ENCODE peak calls at places on chromosomes 1 and 21, in five cellular contexts. One of them, this sample, is unnamed. For H3K36me3, the result is how much of the 10 kb centered on the place peaks cover.

GRCh38 chr1:84409888-84410287 is 11.6 kb downstream of the DNASE2B start:
- DNase-seq in colonic mucosa: no peak
- DNase-seq in upper lobe of right lung: no peak
- DNase-seq in mesendoderm: no peak
- DNase-seq in H1: no peak
- DNase-seq in this sample: no peak

GRCh38 chr1:19153169-19153568 is 56.9 kb downstream of the UBR4 start:
- DNase-seq in upper lobe of right lung: no peak
- DNase-seq in H1: no peak
- DNase-seq in colonic mucosa: no peak
- DNase-seq in mesendoderm: peak
- DNase-seq in this sample: no peak

GRCh38 chr1:75791022-75791421 is 5.0 kb downstream of the RABGGTB start:
- DNase-seq in upper lobe of right lung: no peak
- DNase-seq in H1: no peak
- DNase-seq in mesendoderm: no peak
- DNase-seq in colonic mucosa: no peak
- DNase-seq in this sample: no peak

GRCh38 chr1:101438359-101438758 is 201.5 kb downstream of the S1PR1 start:
- DNase-seq in mesendoderm: peak
- DNase-seq in upper lobe of right lung: no peak
- DNase-seq in H1: no peak
- DNase-seq in colonic mucosa: no peak
- DNase-seq in this sample: no peak

GRCh38 chr1:5896706-5897105 is 95.5 kb downstream of the NPHP4 start:
- DNase-seq in mesendoderm: peak
- DNase-seq in upper lobe of right lung: no peak
- DNase-seq in H1: no peak
- DNase-seq in colonic mucosa: no peak
- DNase-seq in this sample: no peak

GRCh38 chr1:44316231-44316759 is 38.8 kb downstream of the ERI3 start:
- DNase-seq in H1: no peak
- DNase-seq in upper lobe of right lung: no peak
- DNase-seq in colonic mucosa: no peak
- DNase-seq in mesendoderm: peak
- DNase-seq in this sample: no peak

GRCh38 chr1:100361249-100362089 is 9.2 kb downstream of the CDC14A start:
- DNase-seq in upper lobe of right lung: no peak
- DNase-seq in mesendoderm: no peak
- DNase-seq in colonic mucosa: no peak
- DNase-seq in H1: no peak
- DNase-seq in this sample: no peak

GRCh38 chr1:168421399-168422004 is 122.3 kb downstream of the XCL2 start:
- DNase-seq in upper lobe of right lung: no peak
- DNase-seq in mesendoderm: no peak
- DNase-seq in H1: no peak
- DNase-seq in colonic mucosa: no peak
- DNase-seq in this sample: no peak

GRCh38 chr1:82733645-82734044 is 932.9 kb downstream of the ADGRL2 start:
- DNase-seq in mesendoderm: no peak
- DNase-seq in H1: no peak
- DNase-seq in colonic mucosa: no peak
- DNase-seq in upper lobe of right lung: no peak
- DNase-seq in this sample: no peak

GRCh38 chr1:223709598-223709997 is 2.7 kb upstream of the CAPN2 start:
- DNase-seq in mesendoderm: no peak
- DNase-seq in colonic mucosa: no peak
- DNase-seq in upper lobe of right lung: no peak
- DNase-seq in H1: no peak
- DNase-seq in this sample: no peak

GRCh38 chr1:63819795-63820194 is 46.0 kb downstream of the ROR1 start:
- DNase-seq in H1: no peak
- DNase-seq in colonic mucosa: no peak
- DNase-seq in mesendoderm: no peak
- DNase-seq in upper lobe of right lung: no peak
- DNase-seq in this sample: no peak

GRCh38 chr21:24988941-24989340 is 618.3 kb downstream of the MRPL39 start:
- DNase-seq in upper lobe of right lung: no peak
- DNase-seq in mesendoderm: no peak
- DNase-seq in colonic mucosa: no peak
- DNase-seq in H1: no peak
- DNase-seq in this sample: no peak

GRCh38 chr1:2971146-2971501 is 50.1 kb upstream of the ACTRT2 start:
- DNase-seq in mesendoderm: no peak
- DNase-seq in H1: no peak
- DNase-seq in upper lobe of right lung: peak
- DNase-seq in colonic mucosa: no peak
- DNase-seq in this sample: no peak

GRCh38 chr1:91545506-91546300 is 45.1 kb downstream of the CDC7 start:
- DNase-seq in mesendoderm: no peak
- DNase-seq in upper lobe of right lung: no peak
- DNase-seq in colonic mucosa: no peak
- DNase-seq in H1: no peak
- DNase-seq in this sample: no peak

GRCh38 chr1:180237850-180238476 is 7.9 kb downstream of the LHX4 start:
- DNase-seq in H1: no peak
- DNase-seq in mesendoderm: no peak
- DNase-seq in upper lobe of right lung: no peak
- DNase-seq in colonic mucosa: no peak
- DNase-seq in this sample: no peak

GRCh38 chr1:91549041-91549735 is 48.5 kb downstream of the CDC7 start:
- DNase-seq in upper lobe of right lung: no peak
- DNase-seq in mesendoderm: no peak
- DNase-seq in colonic mucosa: no peak
- DNase-seq in H1: no peak
- DNase-seq in this sample: no peak

GRCh38 chr1:7513081-7513480 is 258.0 kb upstream of the VAMP3 start:
- DNase-seq in upper lobe of right lung: no peak
- DNase-seq in mesendoderm: no peak
- DNase-seq in H1: no peak
- DNase-seq in colonic mucosa: no peak
- DNase-seq in this sample: no peak

GRCh38 chr1:116168277-116169032 is 57.3 kb downstream of the MAB21L3 start:
- DNase-seq in mesendoderm: peak
- DNase-seq in colonic mucosa: peak
- DNase-seq in H1: peak
- DNase-seq in upper lobe of right lung: peak
- DNase-seq in this sample: peak

GRCh38 chr21:28986677-28987076 is 6.0 kb downstream of the LTN1 start:
- DNase-seq in H1: no peak
- DNase-seq in upper lobe of right lung: no peak
- DNase-seq in mesendoderm: no peak
- DNase-seq in colonic mucosa: no peak
- DNase-seq in this sample: no peak

GRCh38 chr1:52553372-52554266 is 727 bp upstream of the TUT4 start:
- DNase-seq in upper lobe of right lung: peak
- DNase-seq in colonic mucosa: peak
- DNase-seq in H1: peak
- DNase-seq in mesendoderm: peak
- DNase-seq in this sample: no peak

GRCh38 chr1:160400646-160401486 is 502 bp downstream of the VANGL2 start:
- DNase-seq in colonic mucosa: peak
- DNase-seq in mesendoderm: no peak
- DNase-seq in upper lobe of right lung: no peak
- DNase-seq in H1: peak
- DNase-seq in this sample: no peak

GRCh38 chr1:218828125-218828650 is 345.5 kb upstream of the LYPLAL1 start:
- DNase-seq in mesendoderm: peak
- DNase-seq in upper lobe of right lung: no peak
- DNase-seq in H1: no peak
- DNase-seq in colonic mucosa: no peak
- DNase-seq in this sample: no peak

GRCh38 chr1:217048104-217048707 is 325.0 kb upstream of the ESRRG start:
- DNase-seq in upper lobe of right lung: no peak
- DNase-seq in mesendoderm: peak
- DNase-seq in colonic mucosa: no peak
- DNase-seq in H1: peak
- DNase-seq in this sample: peak

GRCh38 chr1:201430790-201431189 is 9.3 kb upstream of the TNNI1 start:
- DNase-seq in H1: no peak
- DNase-seq in upper lobe of right lung: no peak
- DNase-seq in colonic mucosa: no peak
- DNase-seq in mesendoderm: no peak
- DNase-seq in this sample: no peak

GRCh38 chr1:3611170-3612019 is at the start of gene MEGF6:
- DNase-seq in upper lobe of right lung: peak
- DNase-seq in colonic mucosa: peak
- DNase-seq in H1: peak
- DNase-seq in mesendoderm: peak
- DNase-seq in this sample: no peak

GRCh38 chr1:201376107-201376463 is 1.4 kb downstream of the TNNT2 start:
- DNase-seq in upper lobe of right lung: no peak
- DNase-seq in colonic mucosa: no peak
- DNase-seq in H1: no peak
- DNase-seq in mesendoderm: no peak
- DNase-seq in this sample: no peak

GRCh38 chr1:10901091-10901893 is 104.8 kb upstream of the CASZ1 start:
- DNase-seq in colonic mucosa: peak
- DNase-seq in upper lobe of right lung: peak
- DNase-seq in H1: peak
- DNase-seq in mesendoderm: no peak
- DNase-seq in this sample: no peak
- H3K4me3 ChIP-seq in colonic mucosa: no peak
- H3K4me3 ChIP-seq in upper lobe of right lung: no peak
- H3K4me3 ChIP-seq in H1: no peak
- H3K4me3 ChIP-seq in mesendoderm: no peak
- H3K4me3 ChIP-seq in this sample: no peak

DNA sequence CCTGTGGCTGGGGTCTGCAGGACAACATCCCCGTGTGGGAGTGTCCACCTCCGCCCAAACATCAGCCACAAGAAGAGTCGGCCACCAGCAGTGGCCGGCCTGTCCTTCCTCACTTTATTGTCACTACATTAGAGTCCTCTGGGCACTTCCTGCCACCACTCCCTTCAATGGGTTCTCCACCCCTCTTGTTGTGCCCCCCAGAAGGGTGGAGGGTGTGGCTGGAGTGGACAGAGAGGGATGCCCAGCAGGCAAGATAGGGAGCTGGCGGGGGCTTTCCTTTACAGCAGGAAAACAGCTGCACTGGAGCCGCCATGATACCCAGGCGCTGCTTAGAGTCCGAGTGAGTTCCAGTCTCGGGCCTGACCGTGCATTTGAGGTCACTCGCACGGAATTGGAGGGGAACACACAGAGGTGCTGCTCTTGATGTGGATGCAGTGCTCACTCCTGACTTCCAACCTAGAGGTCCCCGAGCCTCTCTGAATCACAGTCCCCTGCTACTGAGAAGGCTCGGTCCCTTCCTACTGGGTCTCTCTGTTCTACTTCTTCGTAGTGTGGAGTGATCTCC is 40.7 kb downstream of the VPS26C start:
- DNase-seq in upper lobe of right lung: no peak
- DNase-seq in H1: peak
- DNase-seq in colonic mucosa: no peak
- DNase-seq in mesendoderm: no peak
- DNase-seq in this sample: no peak
- H3K36me3 ChIP-seq in upper lobe of right lung: half or more
- H3K36me3 ChIP-seq in H1: under half
- H3K36me3 ChIP-seq in colonic mucosa: under half
- H3K36me3 ChIP-seq in mesendoderm: under half
- H3K36me3 ChIP-seq in this sample: under half

GRCh38 chr1:245160976-245161375 is 6.2 kb downstream of the KIF26B start:
- DNase-seq in mesendoderm: no peak
- DNase-seq in upper lobe of right lung: no peak
- DNase-seq in colonic mucosa: no peak
- DNase-seq in H1: no peak
- DNase-seq in this sample: no peak

GRCh38 chr1:245161866-245162265 is 7.1 kb downstream of the KIF26B start:
- DNase-seq in mesendoderm: no peak
- DNase-seq in H1: no peak
- DNase-seq in colonic mucosa: no peak
- DNase-seq in upper lobe of right lung: no peak
- DNase-seq in this sample: no peak

GRCh38 chr1:245156041-245156735 is 1.4 kb downstream of the KIF26B start:
- DNase-seq in upper lobe of right lung: peak
- DNase-seq in H1: peak
- DNase-seq in colonic mucosa: peak
- DNase-seq in mesendoderm: peak
- DNase-seq in this sample: no peak

GRCh38 chr1:245156736-245157505 is 2.1 kb downstream of the KIF26B start:
- DNase-seq in H1: peak
- DNase-seq in upper lobe of right lung: no peak
- DNase-seq in colonic mucosa: peak
- DNase-seq in mesendoderm: peak
- DNase-seq in this sample: no peak

DNA sequence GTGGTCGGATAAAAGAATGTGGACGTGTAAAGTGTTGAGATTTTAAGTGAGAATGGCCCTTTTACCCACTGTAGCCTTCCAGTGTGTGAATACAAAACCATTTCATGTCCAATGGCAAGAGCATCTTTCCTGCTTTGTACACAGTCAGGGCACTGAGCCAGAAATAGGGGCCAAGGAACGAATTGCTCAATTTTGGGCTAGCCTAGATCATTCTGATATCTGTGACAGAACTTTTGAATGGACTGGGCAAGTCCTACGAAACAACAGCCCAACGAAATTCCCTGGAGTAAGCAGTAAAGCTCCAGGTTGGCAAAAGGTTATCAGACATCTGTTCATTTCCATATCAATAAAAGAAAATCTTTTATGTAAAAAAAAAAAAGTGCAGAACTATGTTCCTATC is 5.5 kb downstream of the KIF26B start:
- DNase-seq in colonic mucosa: no peak
- DNase-seq in upper lobe of right lung: no peak
- DNase-seq in H1: no peak
- DNase-seq in mesendoderm: no peak
- DNase-seq in this sample: no peak
- H3K27ac ChIP-seq in colonic mucosa: no peak
- H3K27ac ChIP-seq in upper lobe of right lung: peak
- H3K27ac ChIP-seq in H1: no peak
- H3K27ac ChIP-seq in mesendoderm: no peak
- H3K27ac ChIP-seq in this sample: no peak

GRCh38 chr1:109792056-109792831 is 28.5 kb upstream of the EPS8L3 start:
- DNase-seq in colonic mucosa: peak
- DNase-seq in upper lobe of right lung: peak
- DNase-seq in mesendoderm: peak
- DNase-seq in H1: peak
- DNase-seq in this sample: no peak
- H3K4me3 ChIP-seq in colonic mucosa: no peak
- H3K4me3 ChIP-seq in upper lobe of right lung: no peak
- H3K4me3 ChIP-seq in mesendoderm: no peak
- H3K4me3 ChIP-seq in H1: no peak
- H3K4me3 ChIP-seq in this sample: no peak

GRCh38 chr1:21887216-21887736 is 49.8 kb downstream of the HSPG2 start:
- DNase-seq in mesendoderm: no peak
- DNase-seq in H1: no peak
- DNase-seq in colonic mucosa: no peak
- DNase-seq in upper lobe of right lung: no peak
- DNase-seq in this sample: no peak
- H3K36me3 ChIP-seq in mesendoderm: under half
- H3K36me3 ChIP-seq in H1: under half
- H3K36me3 ChIP-seq in colonic mucosa: under half
- H3K36me3 ChIP-seq in upper lobe of right lung: half or more
- H3K36me3 ChIP-seq in this sample: under half

This sample was measured in iPS DF 6.9.